ENCODE peak calls at places on chromosome 11, in nine cellular contexts. L is hypothalamus; R is caudate nucleus; G is OCI-LY7; A is stimulated activated CD8-positive, alpha-beta memory T cell treated with anti-CD3 and anti-CD28 coated beads, Interleukin-7, amount 100 ng/mL, for 48 hours; K is posterior vena cava; D is GM23248; C is C1 segment of cervical spinal cord; Y is mucosa of descending colon. W is an unnamed sample.

GRCh38 chr11:733072-733471 is 14.2 kb upstream of the TALDO1 start:
- DNase-seq in L (no peak), R (no peak), G (no peak), A (no peak), K (no peak), D (no peak), C (no peak), Y (no peak), W (no peak)

GRCh38 chr11:128157423-128158298 is 429.7 kb downstream of the ETS1 start:
- DNase-seq in L (no peak), R (no peak), G (peak; percentile 80), A (peak; percentile 16), K (no peak), D (peak; percentile 87), C (peak; percentile 27), Y (no peak), W (peak; percentile 75)

GRCh38 chr11:35418282-35418846 is 994 bp downstream of the SLC1A2 start:
- DNase-seq in L (no peak), R (peak; percentile 36), G (no peak), A (no peak), K (no peak), D (no peak), C (no peak), Y (no peak), W (no peak)

GRCh38 chr11:69852051-69852450 is 32.8 kb upstream of the FGF3 start:
- DNase-seq in L (no peak), R (no peak), G (no peak), A (no peak), K (no peak), D (no peak), C (no peak), Y (no peak), W (no peak)

GRCh38 chr11:113818426-113818825 is 38.8 kb downstream of the CLDN25 start:
- DNase-seq in L (no peak), R (no peak), G (no peak), A (no peak), K (no peak), D (no peak), C (no peak), Y (no peak), W (peak; percentile 6)

GRCh38 chr11:38819986-38820385 is 2221.9 kb upstream of the RAG2 start:
- DNase-seq in L (no peak), R (no peak), G (no peak), A (no peak), K (no peak), D (no peak), C (no peak), Y (no peak), W (no peak)

GRCh38 chr11:118437736-118438125 is 1.4 kb downstream of the KMT2A start:
- DNase-seq in L (no peak), R (peak; percentile 40), G (peak; percentile 48), A (no peak), K (no peak), D (peak; percentile 56), C (peak; percentile 32), Y (peak; percentile 70), W (peak; percentile 41)

GRCh38 chr11:18633256-18634139 is 644 bp downstream of the SPTY2D1 start:
- DNase-seq in L (no peak), R (no peak), G (peak; percentile 44), A (peak; percentile 29), K (no peak), D (peak; percentile 63), C (no peak), Y (no peak), W (peak; percentile 42)

GRCh38 chr11:61162092-61162935 is 1.1 kb upstream of the VPS37C start:
- DNase-seq in L (no peak), R (peak; percentile 17), G (peak; percentile 24), A (no peak), K (no peak), D (peak; percentile 29), C (no peak), Y (no peak), W (peak; percentile 45)

GRCh38 chr11:112229746-112230433 is 3.7 kb downstream of the PTS start:
- DNase-seq in L (no peak), R (no peak), G (no peak), A (no peak), K (no peak), D (peak; percentile 88), C (no peak), Y (no peak), W (peak; percentile 68)

GRCh38 chr11:16685914-16686313 is 52.5 kb upstream of the C11orf58 start:
- DNase-seq in L (no peak), R (no peak), G (no peak), A (no peak), K (no peak), D (no peak), C (no peak), Y (no peak), W (no peak)

GRCh38 chr11:3840289-3840869 is 380 bp downstream of the RHOG start:
- DNase-seq in L (no peak), R (no peak), G (peak; percentile 50), A (no peak), K (no peak), D (peak; percentile 38), C (no peak), Y (peak; percentile 65), W (peak; percentile 18)

GRCh38 chr11:110896358-110896757 is 184.1 kb upstream of the ARHGAP20 start:
- DNase-seq in L (no peak), R (no peak), G (no peak), A (no peak), K (no peak), D (peak; percentile 87), C (no peak), Y (no peak), W (peak; percentile 63)